ENCODE peak calls at places on chromosomes 1 and 21, in six cellular contexts. One of them, this sample, is unnamed.

GRCh38 chr21:45246535-45247320 is 41.0 kb downstream of the POFUT2 start:
- DNase-seq in T-helper 1 cell: no peak
- DNase-seq in ascending aorta: no peak
- DNase-seq in kidney: no peak
- DNase-seq in CD4-positive, alpha-beta T cell: no peak
- DNase-seq in NCI-H2029: no peak
- DNase-seq in this sample: no peak

GRCh38 chr1:45375104-45376090 is 35.2 kb upstream of the MUTYH start:
- DNase-seq in T-helper 1 cell: no peak
- DNase-seq in ascending aorta: no peak
- DNase-seq in kidney: no peak
- DNase-seq in CD4-positive, alpha-beta T cell: no peak
- DNase-seq in NCI-H2029: no peak
- DNase-seq in this sample: no peak

GRCh38 chr1:101971309-101971708 is 25.4 kb downstream of the OLFM3 start:
- DNase-seq in T-helper 1 cell: no peak
- DNase-seq in ascending aorta: no peak
- DNase-seq in kidney: no peak
- DNase-seq in CD4-positive, alpha-beta T cell: no peak
- DNase-seq in NCI-H2029: no peak
- DNase-seq in this sample: no peak

GRCh38 chr1:151361883-151362282 is 10.6 kb downstream of the SELENBP1 start:
- DNase-seq in T-helper 1 cell: no peak
- DNase-seq in ascending aorta: no peak
- DNase-seq in kidney: no peak
- DNase-seq in CD4-positive, alpha-beta T cell: no peak
- DNase-seq in NCI-H2029: no peak
- DNase-seq in this sample: no peak

GRCh38 chr1:26533951-26534514 is 4.5 kb downstream of the RPS6KA1 start:
- DNase-seq in T-helper 1 cell: no peak
- DNase-seq in ascending aorta: no peak
- DNase-seq in kidney: no peak
- DNase-seq in CD4-positive, alpha-beta T cell: no peak
- DNase-seq in NCI-H2029: no peak
- DNase-seq in this sample: no peak

GRCh38 chr1:245888809-245889208 is 618.3 kb downstream of the SMYD3 start:
- DNase-seq in T-helper 1 cell: no peak
- DNase-seq in ascending aorta: no peak
- DNase-seq in kidney: no peak
- DNase-seq in CD4-positive, alpha-beta T cell: no peak
- DNase-seq in NCI-H2029: no peak
- DNase-seq in this sample: no peak

GRCh38 chr1:221268295-221268694 is 389.1 kb downstream of the HLX start:
- DNase-seq in T-helper 1 cell: no peak
- DNase-seq in ascending aorta: no peak
- DNase-seq in kidney: no peak
- DNase-seq in CD4-positive, alpha-beta T cell: no peak
- DNase-seq in NCI-H2029: no peak
- DNase-seq in this sample: no peak

GRCh38 chr1:56967900-56968832 is 2.4 kb upstream of the C8B start:
- DNase-seq in T-helper 1 cell: no peak
- DNase-seq in ascending aorta: no peak
- DNase-seq in kidney: no peak
- DNase-seq in CD4-positive, alpha-beta T cell: no peak
- DNase-seq in NCI-H2029: no peak
- DNase-seq in this sample: no peak

GRCh38 chr1:107936498-107937481 is 28.2 kb downstream of the VAV3 start:
- DNase-seq in T-helper 1 cell: no peak
- DNase-seq in ascending aorta: no peak
- DNase-seq in kidney: peak
- DNase-seq in CD4-positive, alpha-beta T cell: no peak
- DNase-seq in NCI-H2029: no peak
- DNase-seq in this sample: peak

GRCh38 chr1:95863086-95863485 is 629.1 kb downstream of the RWDD3 start:
- DNase-seq in T-helper 1 cell: no peak
- DNase-seq in ascending aorta: no peak
- DNase-seq in kidney: no peak
- DNase-seq in CD4-positive, alpha-beta T cell: no peak
- DNase-seq in NCI-H2029: no peak
- DNase-seq in this sample: no peak

GRCh38 chr1:22916469-22916817 is 56.2 kb downstream of the LACTBL1 start:
- DNase-seq in T-helper 1 cell: no peak
- DNase-seq in ascending aorta: no peak
- DNase-seq in kidney: no peak
- DNase-seq in CD4-positive, alpha-beta T cell: no peak
- DNase-seq in NCI-H2029: no peak
- DNase-seq in this sample: no peak

This sample was measured in LNCaP clone FGC.